ENCODE peak calls at places on chromosomes 3 and 15, in seven cellular contexts. H is MM.1S; J is neural progenitor cell; Z is Peyer's patch; U is NCI-H1930; T is activated T-helper 1 cell treated with anti-CD3 and anti-CD28 coated beads, Interleukin-2, amount 50 U/mL, for 16 hours; Q is AG10803. N is an unnamed sample.

GRCh38 chr3:48399387-48400172 is 27.6 kb downstream of the FBXW12 start:
- DNase-seq in Q (no peak), Z (peak), J (no peak), U (no peak), H (no peak), T (no peak), N (no peak)

GRCh38 chr15:89187911-89188514 is 33.4 kb downstream of the RLBP1 start:
- DNase-seq in U (no peak), J (no peak), H (no peak), Z (no peak), T (no peak), Q (no peak), N (no peak)

GRCh38 chr15:93001156-93001555 is 87.9 kb downstream of the RGMA start:
- DNase-seq in Q (no peak), T (no peak), J (no peak), U (no peak), Z (no peak), H (no peak), N (peak)

GRCh38 chr3:42651248-42652091 is 2.0 kb upstream of the ZBTB47 start:
- DNase-seq in Q (peak), U (no peak), Z (no peak), J (no peak), T (no peak), H (no peak), N (peak)

GRCh38 chr15:66734961-66735908 is 33.2 kb downstream of the SMAD6 start:
- DNase-seq in J (no peak), Z (no peak), Q (no peak), H (no peak), T (no peak), U (no peak), N (no peak)

GRCh38 chr3:52210550-52211046 is 12.6 kb downstream of the ALAS1 start:
- DNase-seq in T (no peak), Q (peak), J (no peak), Z (no peak), U (no peak), H (no peak), N (no peak)

GRCh38 chr3:17479681-17480405 is 262.6 kb downstream of the TBC1D5 start:
- DNase-seq in U (no peak), H (no peak), J (no peak), T (no peak), Q (no peak), Z (no peak), N (no peak)

GRCh38 chr3:20811631-20812030 is 625.6 kb upstream of the SGO1 start:
- DNase-seq in J (no peak), T (no peak), Q (peak), U (no peak), Z (no peak), H (no peak), N (no peak)

GRCh38 chr3:186421946-186422345 is 59.9 kb upstream of the DGKG start:
- DNase-seq in T (no peak), Z (no peak), H (no peak), U (no peak), J (no peak), Q (no peak), N (no peak)

GRCh38 chr15:48954538-48954937 is 9.2 kb downstream of the SHC4 start:
- DNase-seq in T (no peak), U (no peak), H (no peak), Z (no peak), Q (peak), J (peak), N (peak)

N was measured in astrocyte.